ENCODE peak calls at places on chromosomes 1 and 21, in seven cellular contexts. L, H, C, S, Q, W and I are unnamed samples.

GRCh38 chr21:46093668-46094400 is 4.1 kb upstream of the COL6A2 start:
- DNase-seq in L (no peak), H (no peak), C (no peak), S (no peak), Q (no peak), W (no peak), I (no peak)

GRCh38 chr1:209900734-209901133 is 37.3 kb upstream of the SYT14 start:
- DNase-seq in L (no peak), H (peak; percentile 19), C (no peak), S (peak; percentile 95), Q (peak; percentile 71), W (no peak), I (no peak)

GRCh38 chr1:15919316-15919715 is 56.6 kb downstream of the ZBTB17 start:
- DNase-seq in L (no peak), H (no peak), C (no peak), S (peak; percentile 95), Q (peak; percentile 80), W (no peak), I (no peak)

GRCh38 chr1:160795951-160796383 is at the start of gene LY9:
- DNase-seq in L (no peak), H (no peak), C (peak; percentile 7), S (no peak), Q (no peak), W (no peak), I (no peak)

GRCh38 chr1:3763351-3764125 is 9.0 kb upstream of the SMIM1 start:
- DNase-seq in L (no peak), H (no peak), C (no peak), S (no peak), Q (no peak), W (no peak), I (no peak)

GRCh38 chr1:29236993-29237905 is 927 bp downstream of the PTPRU start:
- DNase-seq in L (peak; percentile 52), H (no peak), C (peak; percentile 30), S (peak; percentile 70), Q (peak; percentile 72), W (peak; percentile 26), I (peak; percentile 58)

GRCh38 chr21:44057960-44058651 is 46.0 kb downstream of the TRAPPC10 start:
- DNase-seq in L (no peak), H (no peak), C (no peak), S (peak; percentile 17), Q (no peak), W (no peak), I (no peak)

GRCh38 chr1:117512728-117513321 is 93.0 kb upstream of the TENT5C start:
- DNase-seq in L (no peak), H (no peak), C (no peak), S (no peak), Q (peak; percentile 24), W (no peak), I (no peak)

GRCh38 chr1:54995835-54996234 is 2.9 kb upstream of the BSND start:
- DNase-seq in L (no peak), H (no peak), C (no peak), S (no peak), Q (no peak), W (no peak), I (no peak)

GRCh38 chr1:183374825-183375224 is 43.4 kb downstream of the NMNAT2 start:
- DNase-seq in L (no peak), H (no peak), C (no peak), S (no peak), Q (no peak), W (no peak), I (no peak)

GRCh38 chr1:116732726-116733125 is 21.5 kb upstream of the CD2 start:
- DNase-seq in L (no peak), H (no peak), C (no peak), S (no peak), Q (no peak), W (no peak), I (no peak)

GRCh38 chr1:84541679-84542078 is 32.6 kb downstream of the CTBS start:
- DNase-seq in L (no peak), H (no peak), C (no peak), S (no peak), Q (peak; percentile 2), W (no peak), I (no peak)
- TF ChIP-seq CTCF in L (no peak), H (peak; percentile 9), C (peak; percentile 47), S (no peak), Q (no peak), W (no peak), I (no peak)

GRCh38 chr1:151501474-151501873 is 9.7 kb upstream of the CGN start:
- DNase-seq in L (no peak), H (no peak), C (no peak), S (no peak), Q (no peak), W (no peak), I (no peak)
- TF ChIP-seq CTCF in L (no peak), H (no peak), C (peak; percentile 30), S (no peak), Q (peak; percentile 36), W (peak; percentile 57), I (peak; percentile 15)

GRCh38 chr21:40173833-40174232 is 306.6 kb downstream of the PCP4 start:
- DNase-seq in L (no peak), H (no peak), C (no peak), S (no peak), Q (no peak), W (no peak), I (no peak)
- TF ChIP-seq CTCF in L (no peak), H (no peak), C (no peak), S (no peak), Q (no peak), W (no peak), I (no peak)

GRCh38 chr1:230536641-230537155 is 105.6 kb upstream of the COG2 start:
- DNase-seq in L (no peak), H (no peak), C (no peak), S (no peak), Q (no peak), W (no peak), I (no peak)

GRCh38 chr1:230541306-230541705 is 101.0 kb upstream of the COG2 start:
- DNase-seq in L (no peak), H (no peak), C (no peak), S (peak; percentile 35), Q (no peak), W (no peak), I (no peak)

GRCh38 chr1:230540416-230540815 is 101.9 kb upstream of the COG2 start:
- DNase-seq in L (no peak), H (no peak), C (no peak), S (no peak), Q (no peak), W (no peak), I (no peak)

GRCh38 chr1:230534224-230534623 is 108.1 kb upstream of the COG2 start:
- DNase-seq in L (no peak), H (no peak), C (no peak), S (no peak), Q (no peak), W (no peak), I (no peak)

GRCh38 chr1:230537456-230537855 is 104.8 kb upstream of the COG2 start:
- DNase-seq in L (no peak), H (no peak), C (no peak), S (no peak), Q (no peak), W (no peak), I (no peak)
- TF ChIP-seq CTCF in L (no peak), H (no peak), C (no peak), S (no peak), Q (no peak), W (no peak), I (no peak)

GRCh38 chr1:198977909-198978308 is 339.1 kb downstream of the PTPRC start:
- DNase-seq in L (no peak), H (no peak), C (no peak), S (no peak), Q (no peak), W (no peak), I (no peak)
- TF ChIP-seq CTCF in L (no peak), H (no peak), C (no peak), S (no peak), Q (no peak), W (no peak), I (no peak)